ENCODE peak calls at places on chromosome X, in seven cellular contexts. I, W, Y, N, J, F and S are unnamed samples.

GRCh38 chrX:152821145-152821765 is 9.3 kb downstream of the CETN2 start:
- DNase-seq in W (peak; percentile 31), J (no peak), I (peak; percentile 65), Y (peak; percentile 55), N (no peak), F (peak; percentile 32), S (peak; percentile 65)

GRCh38 chrX:26558719-26559386 is 342.9 kb downstream of the MAGEB5 start:
- DNase-seq in W (no peak), J (no peak), I (peak; percentile 6), N (no peak), F (no peak), Y (no peak), S (no peak)

GRCh38 chrX:134676440-134676839 is 18.2 kb upstream of the PLAC1 start:
- DNase-seq in F (peak; percentile 79), I (no peak), Y (no peak), N (no peak), W (peak; percentile 79), J (no peak), S (peak; percentile 78)

GRCh38 chrX:104343408-104344129 is 88.8 kb upstream of the ESX1 start:
- DNase-seq in J (no peak), F (peak; percentile 74), W (peak; percentile 69), Y (peak; percentile 34), N (peak; percentile 0), I (peak; percentile 59), S (peak; percentile 94)

GRCh38 chrX:47690175-47690574 is 31.2 kb upstream of the UXT start:
- DNase-seq in J (no peak), N (no peak), I (no peak), F (no peak), W (peak; percentile 10), Y (no peak), S (no peak)

GRCh38 chrX:111634823-111635410 is 46.1 kb upstream of the ALG13 start:
- DNase-seq in W (no peak), J (no peak), F (no peak), I (no peak), N (no peak), Y (no peak), S (no peak)

GRCh38 chrX:121103381-121103780 is 56.0 kb downstream of the GLUD2 start:
- DNase-seq in N (no peak), W (no peak), J (no peak), I (no peak), F (no peak), Y (no peak), S (peak; percentile 49)

GRCh38 chrX:84078991-84079390 is 109.0 kb downstream of the RPS6KA6 start:
- DNase-seq in Y (no peak), J (no peak), F (no peak), I (no peak), W (no peak), N (no peak), S (no peak)

GRCh38 chrX:155188786-155189185 is 27.5 kb upstream of the VBP1 start:
- DNase-seq in F (no peak), J (no peak), N (no peak), I (no peak), W (no peak), Y (no peak), S (no peak)

GRCh38 chrX:136275553-136275952 is 24.4 kb upstream of the MAP7D3 start:
- DNase-seq in N (no peak), W (no peak), J (no peak), F (no peak), Y (no peak), I (no peak), S (no peak)

GRCh38 chrX:11196476-11196875 is 85.3 kb downstream of the HCCS start:
- DNase-seq in N (no peak), J (no peak), Y (no peak), W (no peak), I (no peak), F (no peak), S (no peak)

GRCh38 chrX:274904-275475 is 6.2 kb upstream of the PLCXD1 start:
- DNase-seq in W (no peak), F (no peak), N (no peak), Y (peak; percentile 45), J (no peak), I (peak; percentile 60), S (no peak)

GRCh38 chrX:33434256-33435092 is 223.1 kb upstream of the DMD start:
- DNase-seq in I (peak; percentile 63), F (peak; percentile 37), Y (peak; percentile 83), J (peak; percentile 0), W (peak; percentile 0), N (peak; percentile 1), S (peak; percentile 66)

GRCh38 chrX:54633641-54634040 is 103.6 kb downstream of the GNL3L start:
- DNase-seq in I (peak; percentile 29), Y (no peak), N (no peak), F (peak; percentile 28), J (no peak), W (no peak), S (no peak)

GRCh38 chrX:9899640-9900075 is 67.5 kb upstream of the CLDN34 start:
- DNase-seq in N (no peak), W (peak; percentile 71), Y (peak; percentile 24), I (no peak), F (peak; percentile 91), J (no peak), S (no peak)